ENCODE peak calls at places on chromosomes 16 and 17, in seven cellular contexts. I is GM12878, Q is H54, T is K562, W is body of pancreas, Y is gastrocnemius medialis, X is stomach. G is an unnamed sample.
A peak's percentile ranks its signal among the peaks of the same experiment; 100 is the strongest.

GRCh38 chr16:85153046-85153445 is 40.8 kb upstream of the CIBAR2 start:
- DNase-seq in I (no peak), Q (no peak), T (no peak), W (no peak), Y (peak; percentile 60), X (no peak), G (no peak)

GRCh38 chr17:50117202-50118040 is 12.5 kb downstream of the SAMD14 start:
- DNase-seq in I (no peak), Q (no peak), T (peak; percentile 78), W (peak; percentile 78), Y (no peak), X (peak; percentile 74), G (peak; percentile 52)

GRCh38 chr17:31488264-31488981 is 96.9 kb downstream of the RAB11FIP4 start:
- DNase-seq in I (no peak), Q (no peak), T (no peak), W (peak; percentile 68), Y (no peak), X (peak; percentile 61), G (no peak)

GRCh38 chr17:21289902-21290571 is 5.5 kb downstream of the MAP2K3 start:
- DNase-seq in I (no peak), Q (no peak), T (no peak), W (peak; percentile 78), Y (peak; percentile 87), X (no peak), G (no peak)

GRCh38 chr16:74601131-74601871 is 5.6 kb downstream of the GLG1 start:
- DNase-seq in I (no peak), Q (no peak), T (peak; percentile 39), W (no peak), Y (no peak), X (no peak), G (no peak)

GRCh38 chr16:78473031-78473699 is 373.7 kb downstream of the WWOX start:
- DNase-seq in I (no peak), Q (no peak), T (no peak), W (no peak), Y (no peak), X (no peak), G (no peak)

GRCh38 chr17:28576758-28577465 is at the start of gene ALDOC:
- DNase-seq in I (peak; percentile 88), Q (peak; percentile 66), T (peak; percentile 100), W (peak; percentile 100), Y (peak; percentile 87), X (peak; percentile 99), G (peak; percentile 98)

GRCh38 chr16:76345093-76345735 is 68.0 kb downstream of the CNTNAP4 start:
- DNase-seq in I (no peak), Q (no peak), T (no peak), W (peak; percentile 23), Y (peak; percentile 13), X (no peak), G (peak; percentile 2)

GRCh38 chr17:13513039-13513405 is 88.7 kb downstream of the HS3ST3A1 start:
- DNase-seq in I (no peak), Q (no peak), T (peak; percentile 32), W (no peak), Y (no peak), X (no peak), G (no peak)

GRCh38 chr16:85166281-85166680 is 54.0 kb upstream of the CIBAR2 start:
- DNase-seq in I (no peak), Q (peak; percentile 42), T (no peak), W (no peak), Y (no peak), X (no peak), G (no peak)

GRCh38 chr16:21088646-21089538 is 61.8 kb downstream of the DNAH3 start:
- DNase-seq in I (no peak), Q (no peak), T (no peak), W (no peak), Y (no peak), X (no peak), G (no peak)

GRCh38 chr16:58034128-58034685 is 8.7 kb downstream of the MMP15 start:
- DNase-seq in I (no peak), Q (no peak), T (no peak), W (no peak), Y (no peak), X (no peak), G (no peak)

GRCh38 chr16:68072038-68072695 is 13.0 kb upstream of the NFATC3 start:
- DNase-seq in I (no peak), Q (no peak), T (peak; percentile 67), W (no peak), Y (peak; percentile 84), X (no peak), G (peak; percentile 92)

GRCh38 chr16:11497851-11498289 is 88.8 kb downstream of the LITAF start:
- DNase-seq in I (no peak), Q (peak; percentile 40), T (no peak), W (no peak), Y (no peak), X (no peak), G (no peak)

GRCh38 chr17:75361996-75362395 is 43.5 kb downstream of the GRB2 start:
- DNase-seq in I (no peak), Q (no peak), T (no peak), W (no peak), Y (no peak), X (no peak), G (no peak)

GRCh38 chr17:12665263-12666210 is at the start of gene MYOCD:
- DNase-seq in I (no peak), Q (no peak), T (no peak), W (peak; percentile 8), Y (no peak), X (peak; percentile 27), G (no peak)

GRCh38 chr16:54926166-54926838 is 4.4 kb upstream of the IRX5 start:
- DNase-seq in I (no peak), Q (no peak), T (no peak), W (no peak), Y (no peak), X (no peak), G (no peak)

GRCh38 chr17:82232322-82232785 is 3.5 kb downstream of the SLC16A3 start:
- DNase-seq in I (no peak), Q (no peak), T (no peak), W (no peak), Y (no peak), X (no peak), G (no peak)

GRCh38 chr17:34619687-34620217 is 40.4 kb downstream of the TMEM132E start:
- DNase-seq in I (no peak), Q (no peak), T (no peak), W (no peak), Y (no peak), X (no peak), G (no peak)

GRCh38 chr17:67576471-67576870 is 141.3 kb upstream of the NOL11 start:
- DNase-seq in I (no peak), Q (no peak), T (no peak), W (no peak), Y (no peak), X (no peak), G (no peak)
- TF ChIP-seq POLR2A in I (no peak), Q (no peak), T (no peak), W (no peak), Y (no peak), X (no peak), G (no peak)

GRCh38 chr17:7016886-7017826 is 4.7 kb downstream of the RNASEK start:
- DNase-seq in I (no peak), Q (no peak), T (peak; percentile 37), W (no peak), Y (no peak), X (no peak), G (no peak)

GRCh38 chr17:7014261-7014994 is 2.0 kb downstream of the RNASEK start:
- DNase-seq in I (peak; percentile 86), Q (peak; percentile 94), T (peak; percentile 90), W (peak; percentile 98), Y (peak; percentile 96), X (peak; percentile 99), G (peak; percentile 98)

GRCh38 chr17:7016406-7016805 is 4.0 kb downstream of the RNASEK start:
- DNase-seq in I (no peak), Q (no peak), T (no peak), W (no peak), Y (no peak), X (no peak), G (no peak)

GRCh38 chr17:7015587-7016020 is 3.2 kb downstream of the RNASEK start:
- DNase-seq in I (no peak), Q (no peak), T (peak; percentile 27), W (no peak), Y (no peak), X (no peak), G (peak; percentile 56)

GRCh38 chr17:7014995-7015586 is 2.7 kb downstream of the RNASEK start:
- DNase-seq in I (peak; percentile 54), Q (peak; percentile 62), T (no peak), W (no peak), Y (no peak), X (no peak), G (no peak)
- TF ChIP-seq POLR2A in I (peak; percentile 70), Q (peak; percentile 85), T (no peak), W (no peak), Y (peak; percentile 17), X (peak; percentile 28), G (peak; percentile 49)

GRCh38 chr16:50925758-50926357 is 184.0 kb downstream of the CYLD start:
- DNase-seq in I (no peak), Q (no peak), T (no peak), W (peak; percentile 21), Y (no peak), X (no peak), G (no peak)

GRCh38 chr16:50924759-50925545 is 183.1 kb downstream of the CYLD start:
- DNase-seq in I (no peak), Q (no peak), T (no peak), W (no peak), Y (no peak), X (no peak), G (no peak)

GRCh38 chr16:50932348-50932916 is 190.5 kb downstream of the CYLD start:
- DNase-seq in I (no peak), Q (no peak), T (no peak), W (no peak), Y (no peak), X (no peak), G (no peak)

GRCh38 chr16:50933257-50933656 is 191.4 kb downstream of the CYLD start:
- DNase-seq in I (no peak), Q (no peak), T (no peak), W (no peak), Y (no peak), X (no peak), G (no peak)

DNA sequence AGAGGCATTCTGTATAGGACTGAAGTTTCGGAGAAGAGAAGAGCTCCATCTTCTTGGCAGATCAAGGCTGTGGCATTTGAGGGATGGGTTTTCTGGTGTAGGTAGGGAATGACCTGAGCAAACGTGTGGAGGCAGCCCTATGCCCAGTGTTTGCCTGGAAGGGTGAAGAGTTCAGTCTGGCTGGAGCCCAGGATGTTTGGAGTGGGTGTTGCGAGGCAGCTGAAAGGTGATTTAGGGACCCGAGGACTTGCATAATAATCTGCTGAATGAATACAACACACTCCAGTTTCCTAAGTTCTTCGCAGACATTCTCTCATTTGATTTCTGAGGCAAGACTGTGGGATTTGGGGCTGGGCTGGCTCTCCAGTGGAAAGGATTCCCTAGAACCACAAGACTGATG is 186.2 kb downstream of the CYLD start:
- DNase-seq in I (no peak), Q (no peak), T (no peak), W (no peak), Y (no peak), X (no peak), G (no peak)
- TF ChIP-seq POLR2A in I (no peak), Q (no peak), T (no peak), W (no peak), Y (no peak), X (no peak), G (no peak)

DNA sequence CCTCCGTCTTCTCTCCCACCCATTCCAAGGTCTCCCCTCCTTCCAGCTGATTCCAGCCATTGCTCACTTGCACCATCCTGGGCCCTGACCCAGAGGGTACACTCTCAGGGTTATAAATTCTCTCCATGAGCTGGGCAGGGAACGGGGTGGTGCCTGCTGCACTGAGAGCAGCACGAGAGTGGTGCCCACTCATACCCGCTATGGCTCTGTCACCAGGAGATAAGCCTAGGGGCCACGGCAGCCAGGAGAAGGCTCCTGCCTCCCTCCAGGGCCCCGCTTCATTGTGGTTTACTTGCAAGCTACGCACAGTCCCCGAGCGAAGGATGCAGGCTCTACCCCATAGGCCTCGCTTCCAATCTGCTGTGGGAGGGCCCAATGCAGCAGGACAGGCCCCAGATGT is 48.6 kb downstream of the VAC14 start:
- DNase-seq in I (no peak), Q (no peak), T (no peak), W (no peak), Y (no peak), X (no peak), G (no peak)
- TF ChIP-seq POLR2A in I (no peak), Q (no peak), T (no peak), W (no peak), Y (no peak), X (no peak), G (peak; percentile 42)